ENCODE peak calls at places on chromosomes 12 and 14, in four cellular contexts. One of them, this sample, is unnamed.
A peak's percentile ranks its signal among the peaks of the same experiment; 100 is the strongest.

GRCh38 chr12:9721394-9722092 is 11.4 kb downstream of the CLECL1 start:
- DNase-seq in ELR: peak; percentile 38
- DNase-seq in activated CD4-positive, alpha-beta T cell treated with anti-CD3 and anti-CD28 coated beads, Interleukin-2, amount 10 ng/mL, durations not matched to agents 7 days and 5 days: no peak
- DNase-seq in activated T-cell treated with anti-CD3 and anti-CD28 coated beads for 1 hour: no peak
- DNase-seq in this sample: no peak

GRCh38 chr14:65403231-65403630 is 9.3 kb upstream of the FUT8 start:
- DNase-seq in ELR: peak; percentile 27
- DNase-seq in activated CD4-positive, alpha-beta T cell treated with anti-CD3 and anti-CD28 coated beads, Interleukin-2, amount 10 ng/mL, durations not matched to agents 7 days and 5 days: no peak
- DNase-seq in activated T-cell treated with anti-CD3 and anti-CD28 coated beads for 1 hour: no peak
- DNase-seq in this sample: no peak

GRCh38 chr12:18747960-18748359 is 10.0 kb downstream of the CAPZA3 start:
- DNase-seq in ELR: peak; percentile 92
- DNase-seq in activated CD4-positive, alpha-beta T cell treated with anti-CD3 and anti-CD28 coated beads, Interleukin-2, amount 10 ng/mL, durations not matched to agents 7 days and 5 days: no peak
- DNase-seq in activated T-cell treated with anti-CD3 and anti-CD28 coated beads for 1 hour: no peak
- DNase-seq in this sample: no peak

GRCh38 chr14:99363616-99364290 is 91.8 kb upstream of the BCL11B start:
- DNase-seq in ELR: no peak
- DNase-seq in activated CD4-positive, alpha-beta T cell treated with anti-CD3 and anti-CD28 coated beads, Interleukin-2, amount 10 ng/mL, durations not matched to agents 7 days and 5 days: no peak
- DNase-seq in activated T-cell treated with anti-CD3 and anti-CD28 coated beads for 1 hour: no peak
- DNase-seq in this sample: no peak

GRCh38 chr14:46048127-46048526 is 603.5 kb downstream of the RPL10L start:
- DNase-seq in ELR: peak; percentile 91
- DNase-seq in activated CD4-positive, alpha-beta T cell treated with anti-CD3 and anti-CD28 coated beads, Interleukin-2, amount 10 ng/mL, durations not matched to agents 7 days and 5 days: no peak
- DNase-seq in activated T-cell treated with anti-CD3 and anti-CD28 coated beads for 1 hour: no peak
- DNase-seq in this sample: no peak

GRCh38 chr14:25032092-25032784 is 17.7 kb downstream of the STXBP6 start:
- DNase-seq in ELR: no peak
- DNase-seq in activated CD4-positive, alpha-beta T cell treated with anti-CD3 and anti-CD28 coated beads, Interleukin-2, amount 10 ng/mL, durations not matched to agents 7 days and 5 days: no peak
- DNase-seq in activated T-cell treated with anti-CD3 and anti-CD28 coated beads for 1 hour: no peak
- DNase-seq in this sample: no peak

GRCh38 chr14:38404616-38405015 is 148.7 kb upstream of the CLEC14A start:
- DNase-seq in ELR: peak; percentile 72
- DNase-seq in activated CD4-positive, alpha-beta T cell treated with anti-CD3 and anti-CD28 coated beads, Interleukin-2, amount 10 ng/mL, durations not matched to agents 7 days and 5 days: no peak
- DNase-seq in activated T-cell treated with anti-CD3 and anti-CD28 coated beads for 1 hour: no peak
- DNase-seq in this sample: no peak

GRCh38 chr14:83255015-83255726 is 1721.5 kb upstream of the SEL1L start:
- DNase-seq in ELR: no peak
- DNase-seq in activated CD4-positive, alpha-beta T cell treated with anti-CD3 and anti-CD28 coated beads, Interleukin-2, amount 10 ng/mL, durations not matched to agents 7 days and 5 days: no peak
- DNase-seq in activated T-cell treated with anti-CD3 and anti-CD28 coated beads for 1 hour: no peak
- DNase-seq in this sample: no peak

GRCh38 chr14:57355081-57355480 is 35.3 kb upstream of the NAA30 start:
- DNase-seq in ELR: no peak
- DNase-seq in activated CD4-positive, alpha-beta T cell treated with anti-CD3 and anti-CD28 coated beads, Interleukin-2, amount 10 ng/mL, durations not matched to agents 7 days and 5 days: no peak
- DNase-seq in activated T-cell treated with anti-CD3 and anti-CD28 coated beads for 1 hour: no peak
- DNase-seq in this sample: no peak

GRCh38 chr14:90405755-90406154 is 8.9 kb downstream of the CALM1 start:
- DNase-seq in ELR: no peak
- DNase-seq in activated CD4-positive, alpha-beta T cell treated with anti-CD3 and anti-CD28 coated beads, Interleukin-2, amount 10 ng/mL, durations not matched to agents 7 days and 5 days: no peak
- DNase-seq in activated T-cell treated with anti-CD3 and anti-CD28 coated beads for 1 hour: no peak
- DNase-seq in this sample: no peak

GRCh38 chr12:116595672-116596071 is 36.5 kb downstream of the MAP1LC3B2 start:
- DNase-seq in ELR: no peak
- DNase-seq in activated CD4-positive, alpha-beta T cell treated with anti-CD3 and anti-CD28 coated beads, Interleukin-2, amount 10 ng/mL, durations not matched to agents 7 days and 5 days: no peak
- DNase-seq in activated T-cell treated with anti-CD3 and anti-CD28 coated beads for 1 hour: no peak
- DNase-seq in this sample: no peak

GRCh38 chr12:69947922-69948321 is 122.9 kb downstream of the MYRFL start:
- DNase-seq in ELR: no peak
- DNase-seq in activated CD4-positive, alpha-beta T cell treated with anti-CD3 and anti-CD28 coated beads, Interleukin-2, amount 10 ng/mL, durations not matched to agents 7 days and 5 days: no peak
- DNase-seq in activated T-cell treated with anti-CD3 and anti-CD28 coated beads for 1 hour: no peak
- DNase-seq in this sample: no peak

GRCh38 chr14:64444984-64445845 is 20.1 kb upstream of the AKAP5 start:
- DNase-seq in ELR: peak; percentile 68
- DNase-seq in activated CD4-positive, alpha-beta T cell treated with anti-CD3 and anti-CD28 coated beads, Interleukin-2, amount 10 ng/mL, durations not matched to agents 7 days and 5 days: no peak
- DNase-seq in activated T-cell treated with anti-CD3 and anti-CD28 coated beads for 1 hour: peak; percentile 14
- DNase-seq in this sample: no peak

GRCh38 chr14:106013879-106014376 is 487.5 kb downstream of the TMEM121 start:
- DNase-seq in ELR: no peak
- DNase-seq in activated CD4-positive, alpha-beta T cell treated with anti-CD3 and anti-CD28 coated beads, Interleukin-2, amount 10 ng/mL, durations not matched to agents 7 days and 5 days: no peak
- DNase-seq in activated T-cell treated with anti-CD3 and anti-CD28 coated beads for 1 hour: no peak
- DNase-seq in this sample: no peak

GRCh38 chr12:43291516-43291915 is 260.5 kb downstream of the ADAMTS20 start:
- DNase-seq in ELR: peak; percentile 81
- DNase-seq in activated CD4-positive, alpha-beta T cell treated with anti-CD3 and anti-CD28 coated beads, Interleukin-2, amount 10 ng/mL, durations not matched to agents 7 days and 5 days: no peak
- DNase-seq in activated T-cell treated with anti-CD3 and anti-CD28 coated beads for 1 hour: no peak
- DNase-seq in this sample: no peak

GRCh38 chr14:59897757-59898383 is 22.1 kb upstream of the LRRC9 start:
- DNase-seq in ELR: peak; percentile 51
- DNase-seq in activated CD4-positive, alpha-beta T cell treated with anti-CD3 and anti-CD28 coated beads, Interleukin-2, amount 10 ng/mL, durations not matched to agents 7 days and 5 days: no peak
- DNase-seq in activated T-cell treated with anti-CD3 and anti-CD28 coated beads for 1 hour: no peak
- DNase-seq in this sample: no peak

GRCh38 chr14:84825481-84825880 is 704.5 kb upstream of the FLRT2 start:
- DNase-seq in ELR: peak; percentile 57
- DNase-seq in activated CD4-positive, alpha-beta T cell treated with anti-CD3 and anti-CD28 coated beads, Interleukin-2, amount 10 ng/mL, durations not matched to agents 7 days and 5 days: no peak
- DNase-seq in activated T-cell treated with anti-CD3 and anti-CD28 coated beads for 1 hour: no peak
- DNase-seq in this sample: no peak

GRCh38 chr12:24630446-24630845 is 318.5 kb downstream of the BCAT1 start:
- DNase-seq in ELR: no peak
- DNase-seq in activated CD4-positive, alpha-beta T cell treated with anti-CD3 and anti-CD28 coated beads, Interleukin-2, amount 10 ng/mL, durations not matched to agents 7 days and 5 days: no peak
- DNase-seq in activated T-cell treated with anti-CD3 and anti-CD28 coated beads for 1 hour: no peak
- DNase-seq in this sample: no peak

GRCh38 chr12:66113471-66113870 is 17.1 kb downstream of the LLPH start:
- DNase-seq in ELR: no peak
- DNase-seq in activated CD4-positive, alpha-beta T cell treated with anti-CD3 and anti-CD28 coated beads, Interleukin-2, amount 10 ng/mL, durations not matched to agents 7 days and 5 days: no peak
- DNase-seq in activated T-cell treated with anti-CD3 and anti-CD28 coated beads for 1 hour: no peak
- DNase-seq in this sample: no peak

GRCh38 chr14:94129111-94129757 is at the start of gene IFI27L2:
- DNase-seq in ELR: peak; percentile 94
- DNase-seq in activated CD4-positive, alpha-beta T cell treated with anti-CD3 and anti-CD28 coated beads, Interleukin-2, amount 10 ng/mL, durations not matched to agents 7 days and 5 days: peak; percentile 80
- DNase-seq in activated T-cell treated with anti-CD3 and anti-CD28 coated beads for 1 hour: peak; percentile 46
- DNase-seq in this sample: peak; percentile 46

GRCh38 chr14:100345711-100346110 is 22.6 kb downstream of the SLC25A47 start:
- DNase-seq in ELR: no peak
- DNase-seq in activated CD4-positive, alpha-beta T cell treated with anti-CD3 and anti-CD28 coated beads, Interleukin-2, amount 10 ng/mL, durations not matched to agents 7 days and 5 days: no peak
- DNase-seq in activated T-cell treated with anti-CD3 and anti-CD28 coated beads for 1 hour: no peak
- DNase-seq in this sample: no peak

GRCh38 chr12:68250454-68250853 is 3.0 kb downstream of the IL22 start:
- DNase-seq in ELR: no peak
- DNase-seq in activated CD4-positive, alpha-beta T cell treated with anti-CD3 and anti-CD28 coated beads, Interleukin-2, amount 10 ng/mL, durations not matched to agents 7 days and 5 days: no peak
- DNase-seq in activated T-cell treated with anti-CD3 and anti-CD28 coated beads for 1 hour: no peak
- DNase-seq in this sample: no peak

GRCh38 chr14:101497910-101498860 is 63.1 kb upstream of the DIO3 start:
- DNase-seq in ELR: no peak
- DNase-seq in activated CD4-positive, alpha-beta T cell treated with anti-CD3 and anti-CD28 coated beads, Interleukin-2, amount 10 ng/mL, durations not matched to agents 7 days and 5 days: no peak
- DNase-seq in activated T-cell treated with anti-CD3 and anti-CD28 coated beads for 1 hour: no peak
- DNase-seq in this sample: no peak

GRCh38 chr14:89303452-89304435 is 113.3 kb downstream of the FOXN3 start:
- DNase-seq in ELR: peak; percentile 68
- DNase-seq in activated CD4-positive, alpha-beta T cell treated with anti-CD3 and anti-CD28 coated beads, Interleukin-2, amount 10 ng/mL, durations not matched to agents 7 days and 5 days: peak; percentile 39
- DNase-seq in activated T-cell treated with anti-CD3 and anti-CD28 coated beads for 1 hour: no peak
- DNase-seq in this sample: no peak

GRCh38 chr14:59354666-59355065 is 110.5 kb downstream of the GPR135 start:
- DNase-seq in ELR: peak; percentile 78
- DNase-seq in activated CD4-positive, alpha-beta T cell treated with anti-CD3 and anti-CD28 coated beads, Interleukin-2, amount 10 ng/mL, durations not matched to agents 7 days and 5 days: no peak
- DNase-seq in activated T-cell treated with anti-CD3 and anti-CD28 coated beads for 1 hour: no peak
- DNase-seq in this sample: no peak

GRCh38 chr14:56378474-56378873 is 201.1 kb upstream of the TMEM260 start:
- DNase-seq in ELR: peak; percentile 45
- DNase-seq in activated CD4-positive, alpha-beta T cell treated with anti-CD3 and anti-CD28 coated beads, Interleukin-2, amount 10 ng/mL, durations not matched to agents 7 days and 5 days: no peak
- DNase-seq in activated T-cell treated with anti-CD3 and anti-CD28 coated beads for 1 hour: no peak
- DNase-seq in this sample: no peak

GRCh38 chr12:74620932-74621331 is 83.3 kb downstream of the ATXN7L3B start:
- DNase-seq in ELR: peak; percentile 45
- DNase-seq in activated CD4-positive, alpha-beta T cell treated with anti-CD3 and anti-CD28 coated beads, Interleukin-2, amount 10 ng/mL, durations not matched to agents 7 days and 5 days: no peak
- DNase-seq in activated T-cell treated with anti-CD3 and anti-CD28 coated beads for 1 hour: no peak
- DNase-seq in this sample: no peak

GRCh38 chr12:55876110-55876509 is 33.4 kb upstream of the MMP19 start:
- DNase-seq in ELR: no peak
- DNase-seq in activated CD4-positive, alpha-beta T cell treated with anti-CD3 and anti-CD28 coated beads, Interleukin-2, amount 10 ng/mL, durations not matched to agents 7 days and 5 days: no peak
- DNase-seq in activated T-cell treated with anti-CD3 and anti-CD28 coated beads for 1 hour: no peak
- DNase-seq in this sample: no peak

GRCh38 chr14:104546021-104546491 is 33.5 kb upstream of the C14orf180 start:
- DNase-seq in ELR: no peak
- DNase-seq in activated CD4-positive, alpha-beta T cell treated with anti-CD3 and anti-CD28 coated beads, Interleukin-2, amount 10 ng/mL, durations not matched to agents 7 days and 5 days: no peak
- DNase-seq in activated T-cell treated with anti-CD3 and anti-CD28 coated beads for 1 hour: no peak
- DNase-seq in this sample: no peak

GRCh38 chr12:111203969-111204368 is 164.9 kb downstream of the PHETA1 start:
- DNase-seq in ELR: no peak
- DNase-seq in activated CD4-positive, alpha-beta T cell treated with anti-CD3 and anti-CD28 coated beads, Interleukin-2, amount 10 ng/mL, durations not matched to agents 7 days and 5 days: no peak
- DNase-seq in activated T-cell treated with anti-CD3 and anti-CD28 coated beads for 1 hour: no peak
- DNase-seq in this sample: no peak

GRCh38 chr14:55107766-55108554 is 21.1 kb upstream of the LGALS3 start:
- DNase-seq in ELR: peak; percentile 97
- DNase-seq in activated CD4-positive, alpha-beta T cell treated with anti-CD3 and anti-CD28 coated beads, Interleukin-2, amount 10 ng/mL, durations not matched to agents 7 days and 5 days: no peak
- DNase-seq in activated T-cell treated with anti-CD3 and anti-CD28 coated beads for 1 hour: no peak
- DNase-seq in this sample: peak; percentile 53

GRCh38 chr12:122513660-122514059 is 12.9 kb upstream of the ZCCHC8 start:
- DNase-seq in ELR: no peak
- DNase-seq in activated CD4-positive, alpha-beta T cell treated with anti-CD3 and anti-CD28 coated beads, Interleukin-2, amount 10 ng/mL, durations not matched to agents 7 days and 5 days: no peak
- DNase-seq in activated T-cell treated with anti-CD3 and anti-CD28 coated beads for 1 hour: no peak
- DNase-seq in this sample: no peak

GRCh38 chr12:2998789-2999264 is 39.6 kb downstream of the TEAD4 start:
- DNase-seq in ELR: peak; percentile 80
- DNase-seq in activated CD4-positive, alpha-beta T cell treated with anti-CD3 and anti-CD28 coated beads, Interleukin-2, amount 10 ng/mL, durations not matched to agents 7 days and 5 days: no peak
- DNase-seq in activated T-cell treated with anti-CD3 and anti-CD28 coated beads for 1 hour: no peak
- DNase-seq in this sample: no peak

GRCh38 chr12:191541-191940 is 22.4 kb downstream of the SLC6A12 start:
- DNase-seq in ELR: no peak
- DNase-seq in activated CD4-positive, alpha-beta T cell treated with anti-CD3 and anti-CD28 coated beads, Interleukin-2, amount 10 ng/mL, durations not matched to agents 7 days and 5 days: no peak
- DNase-seq in activated T-cell treated with anti-CD3 and anti-CD28 coated beads for 1 hour: no peak
- DNase-seq in this sample: no peak